ENCODE peak calls at places on chromosomes 1 and 21, in four cellular contexts. G is CD8-positive, alpha-beta T cell; M is T1000; A is stimulated activated CD4-positive, alpha-beta T cell treated with anti-CD3 and anti-CD28 coated beads, TNF-alpha, amount 100 ng/mL, for 4 hours. S is an unnamed sample.

GRCh38 chr1:107009286-107009685 is 47.2 kb upstream of the PRMT6 start:
- DNase-seq in M (no peak), A (no peak), G (no peak), S (no peak)

GRCh38 chr1:50929376-50929958 is 30.6 kb downstream of the FAF1 start:
- DNase-seq in A (no peak), M (no peak), G (no peak), S (no peak)

GRCh38 chr1:155049651-155050559 is 1.2 kb upstream of the ADAM15 start:
- DNase-seq in G (no peak), A (no peak), M (no peak), S (no peak)

GRCh38 chr1:234222561-234223280 is 150.5 kb upstream of the COA6 start:
- DNase-seq in G (no peak), A (no peak), M (no peak), S (no peak)

GRCh38 chr21:44002511-44002910 is 9.6 kb upstream of the TRAPPC10 start:
- DNase-seq in A (no peak), G (no peak), M (no peak), S (no peak)

GRCh38 chr1:41380979-41381690 is 19.9 kb downstream of the FOXO6 start:
- DNase-seq in G (no peak), A (no peak), M (no peak), S (no peak)

GRCh38 chr1:2546515-2547209 is 9.5 kb upstream of the TNFRSF14 start:
- DNase-seq in A (peak; percentile 64), M (peak; percentile 75), G (peak; percentile 85), S (peak; percentile 80)

GRCh38 chr1:175906370-175906769 is 163.0 kb upstream of the TNR start:
- DNase-seq in G (no peak), M (no peak), A (no peak), S (no peak)

GRCh38 chr1:23727362-23727811 is 15.9 kb upstream of the ELOA start:
- DNase-seq in G (no peak), A (no peak), M (no peak), S (no peak)

GRCh38 chr1:31191281-31191680 is 48.4 kb downstream of the NKAIN1 start:
- DNase-seq in M (no peak), A (no peak), G (no peak), S (no peak)

GRCh38 chr1:93503816-93504215 is 55.9 kb downstream of the FNBP1L start:
- DNase-seq in G (no peak), M (no peak), A (no peak), S (no peak)

GRCh38 chr1:207848234-207848633 is 62.7 kb downstream of the CD34 start:
- DNase-seq in A (no peak), M (no peak), G (no peak), S (no peak)

GRCh38 chr21:25456672-25457071 is 150.6 kb downstream of the MRPL39 start:
- DNase-seq in G (no peak), A (no peak), M (no peak), S (no peak)

GRCh38 chr1:65063025-65063424 is 85.0 kb upstream of the AK4 start:
- DNase-seq in A (no peak), M (no peak), G (no peak), S (no peak)

GRCh38 chr1:23964790-23965740 is 5.4 kb downstream of the PNRC2 start:
- DNase-seq in G (no peak), M (no peak), A (no peak), S (no peak)

GRCh38 chr1:9400425-9401079 is 107.9 kb downstream of the SPSB1 start:
- DNase-seq in A (no peak), G (peak; percentile 35), M (no peak), S (no peak)

GRCh38 chr21:42524341-42525227 is 10.9 kb downstream of the SLC37A1 start:
- DNase-seq in G (peak; percentile 64), M (no peak), A (no peak), S (no peak)

GRCh38 chr1:170074250-170075157 is at the start of gene KIFAP3:
- DNase-seq in A (peak; percentile 81), M (peak; percentile 96), G (peak; percentile 96), S (peak; percentile 91)

GRCh38 chr1:64864018-64864945 is 102.1 kb downstream of the JAK1 start:
- DNase-seq in G (peak; percentile 57), M (no peak), A (no peak), S (no peak)

GRCh38 chr1:36761073-36761472 is 273.2 kb downstream of the GRIK3 start:
- DNase-seq in G (no peak), M (no peak), A (no peak), S (no peak)

GRCh38 chr1:220983877-220984635 is 104.8 kb downstream of the HLX start:
- DNase-seq in M (no peak), G (no peak), A (no peak), S (no peak)

GRCh38 chr1:191714810-191715209 is 443.5 kb upstream of the RGS18 start:
- DNase-seq in G (no peak), M (no peak), A (no peak), S (no peak)

GRCh38 chr1:248695451-248696132 is 7.0 kb downstream of the OR14I1 start:
- DNase-seq in G (no peak), M (no peak), A (no peak), S (no peak)

GRCh38 chr1:176717052-176717754 is 254.2 kb downstream of the PAPPA2 start:
- DNase-seq in A (no peak), M (no peak), G (no peak), S (no peak)

GRCh38 chr1:147608601-147609000 is 61.7 kb downstream of the ACP6 start:
- DNase-seq in A (no peak), M (no peak), G (no peak), S (no peak)

GRCh38 chr1:237789619-237790018 is 101.1 kb downstream of the ZP4 start:
- DNase-seq in M (no peak), A (no peak), G (no peak), S (no peak)

GRCh38 chr1:159214149-159214760 is 9.6 kb downstream of the ACKR1 start:
- DNase-seq in M (peak; percentile 10), A (no peak), G (peak; percentile 35), S (no peak)

S was measured in SJSA1.